ENCODE peak calls at places on chromosome 16, in four cellular contexts. W is K562, C is HepG2, X is GM12878. U is an unnamed sample.

GRCh38 chr16:3027983-3028715 is 4.3 kb downstream of the THOC6 start:
- DNase-seq in C (peak), X (peak), W (peak), U (peak)

GRCh38 chr16:2586241-2586640 is 48.4 kb downstream of the PDPK1 start:
- DNase-seq in X (no peak), C (no peak), W (peak), U (no peak)

GRCh38 chr16:9159839-9160550 is 68.6 kb downstream of the HAPSTR1 start:
- DNase-seq in C (peak), W (peak), X (peak), U (peak)

GRCh38 chr16:8878523-8878911 is 3.6 kb upstream of the LITAFD start:
- DNase-seq in X (no peak), W (no peak), C (no peak), U (no peak)

GRCh38 chr16:54326266-54326662 is 39.7 kb upstream of the IRX3 start:
- DNase-seq in C (no peak), W (no peak), X (no peak), U (no peak)

GRCh38 chr16:23113185-23113584 is 36.1 kb downstream of the USP31 start:
- DNase-seq in X (no peak), C (no peak), W (no peak), U (no peak)

GRCh38 chr16:30896890-30897730 is 696 bp downstream of the CTF1 start:
- DNase-seq in W (peak), C (peak), X (no peak), U (peak)

GRCh38 chr16:2186064-2186463 is 10.3 kb downstream of the CASKIN1 start:
- DNase-seq in C (no peak), W (no peak), X (no peak), U (no peak)

GRCh38 chr16:65772134-65772732 is 594.3 kb upstream of the CDH5 start:
- DNase-seq in W (no peak), X (no peak), C (no peak), U (no peak)

GRCh38 chr16:88970095-88970494 is 6.9 kb downstream of the CBFA2T3 start:
- DNase-seq in C (no peak), W (no peak), X (no peak), U (no peak)

GRCh38 chr16:88893127-88893968 is 26.9 kb upstream of the PABPN1L start:
- DNase-seq in W (no peak), X (no peak), C (no peak), U (no peak)

GRCh38 chr16:1285669-1286491 is 23.6 kb upstream of the UBE2I start:
- DNase-seq in X (no peak), C (no peak), W (no peak), U (no peak)

GRCh38 chr16:85924675-85925074 is 25.7 kb downstream of the IRF8 start:
- DNase-seq in X (no peak), C (no peak), W (no peak), U (no peak)

GRCh38 chr16:89808453-89808939 is 8.0 kb downstream of the FANCA start:
- DNase-seq in C (no peak), X (no peak), W (no peak), U (no peak)

GRCh38 chr16:88534731-88535141 is 35.5 kb upstream of the ZC3H18 start:
- DNase-seq in C (no peak), W (no peak), X (no peak), U (no peak)

GRCh38 chr16:13441675-13442074 is 478.3 kb upstream of the ERCC4 start:
- DNase-seq in C (no peak), W (no peak), X (no peak), U (no peak)

GRCh38 chr16:89164847-89165684 is 6.5 kb upstream of the CDH15 start:
- DNase-seq in W (no peak), X (no peak), C (no peak), U (no peak)

GRCh38 chr16:75244844-75245758 is 6.3 kb downstream of the BCAR1 start:
- DNase-seq in C (peak), X (no peak), W (no peak), U (no peak)

GRCh38 chr16:73053379-73054130 is 5.6 kb upstream of the ZFHX3 start:
- DNase-seq in W (no peak), X (no peak), C (peak), U (no peak)

GRCh38 chr16:71406724-71407123 is 35.1 kb downstream of the TLE7 start:
- DNase-seq in C (no peak), W (no peak), X (no peak), U (no peak)

GRCh38 chr16:10521681-10522274 is 58.6 kb downstream of the EMP2 start:
- DNase-seq in C (peak), X (no peak), W (peak), U (peak)

GRCh38 chr16:67021321-67021720 is 7.6 kb upstream of the CBFB start:
- DNase-seq in X (no peak), W (no peak), C (no peak), U (no peak)

GRCh38 chr16:87592018-87592712 is 10.1 kb upstream of the JPH3 start:
- DNase-seq in W (no peak), C (no peak), X (no peak), U (no peak)

GRCh38 chr16:12268602-12269001 is 292.1 kb downstream of the SNX29 start:
- DNase-seq in C (no peak), X (no peak), W (no peak), U (no peak)

GRCh38 chr16:87210949-87211348 is 106.2 kb downstream of the C16orf95 start:
- DNase-seq in C (no peak), W (no peak), X (no peak), U (no peak)

GRCh38 chr16:8469102-8469778 is 121.1 kb downstream of the TMEM114 start:
- DNase-seq in X (no peak), W (no peak), C (no peak), U (no peak)

GRCh38 chr16:14180431-14181059 is 109.4 kb downstream of the MRTFB start:
- DNase-seq in W (no peak), C (no peak), X (no peak), U (no peak)

GRCh38 chr16:89357460-89357859 is 132.9 kb downstream of the ANKRD11 start:
- DNase-seq in X (no peak), W (no peak), C (no peak), U (no peak)

GRCh38 chr16:22023505-22023904 is 15.6 kb downstream of the MOSMO start:
- DNase-seq in W (no peak), X (peak), C (no peak), U (no peak)

GRCh38 chr16:14301150-14302030 is 230.3 kb downstream of the MRTFB start:
- DNase-seq in X (no peak), W (peak), C (peak), U (no peak)

GRCh38 chr16:2512920-2513404 is 790 bp upstream of the ATP6V0C start:
- DNase-seq in W (peak), X (no peak), C (no peak), U (no peak)

GRCh38 chr16:18983565-18984424 is at the start of gene TMC7:
- DNase-seq in W (peak), C (peak), X (no peak), U (peak)

GRCh38 chr16:24869033-24869432 is 23.3 kb downstream of the SLC5A11 start:
- DNase-seq in X (no peak), W (no peak), C (no peak), U (no peak)

GRCh38 chr16:67181346-67181745 is 2.4 kb downstream of the MATCAP1 start:
- DNase-seq in C (no peak), X (no peak), W (no peak), U (no peak)

GRCh38 chr16:74720579-74720978 is 19.9 kb upstream of the MLKL start:
- DNase-seq in W (no peak), X (no peak), C (no peak), U (no peak)

GRCh38 chr16:79767597-79768280 is 167.2 kb upstream of the MAF start:
- DNase-seq in W (no peak), C (peak), X (no peak), U (no peak)

GRCh38 chr16:15644306-15644961 is 1.5 kb upstream of the MARF1 start:
- DNase-seq in X (no peak), W (no peak), C (peak), U (no peak)
- TF ChIP-seq FOXK2 in X (no peak), W (no peak), C (no peak), U (no peak)

GRCh38 chr16:4380131-4381063 is 8.7 kb downstream of the VASN start:
- DNase-seq in C (no peak), W (peak), X (no peak), U (no peak)

GRCh38 chr16:4382795-4383357 is 11.2 kb downstream of the VASN start:
- DNase-seq in W (no peak), X (no peak), C (no peak), U (no peak)

GRCh38 chr16:4381935-4382794 is 10.5 kb downstream of the VASN start:
- DNase-seq in C (no peak), W (peak), X (no peak), U (no peak)

GRCh38 chr16:4379001-4379688 is 7.5 kb downstream of the VASN start:
- DNase-seq in W (peak), C (no peak), X (no peak), U (no peak)

GRCh38 chr16:4381072-4381934 is 9.7 kb downstream of the VASN start:
- DNase-seq in X (no peak), C (no peak), W (peak), U (no peak)
- TF ChIP-seq BHLHE40 in X (no peak), C (no peak), W (no peak), U (no peak)

GRCh38 chr16:82627811-82628339 is 1.1 kb downstream of the CDH13 start:
- DNase-seq in W (no peak), X (no peak), C (no peak), U (no peak)
- TF ChIP-seq FOXM1 in W (no peak), X (no peak), C (no peak), U (no peak)

GRCh38 chr16:31916056-31916488 is 42.5 kb downstream of the ZNF267 start:
- DNase-seq in W (no peak), X (no peak), C (no peak), U (no peak)
- TF ChIP-seq FOXK2 in W (no peak), X (no peak), C (no peak), U (no peak)